ENCODE peak calls at places on chromosomes 3 and 15, in four cellular contexts. One of them, this sample, is unnamed. For H3K4me1 and H3K27me3, the result is how much of the 10 kb centered on the place peaks cover.

GRCh38 chr3:188037965-188038581 is 115.9 kb upstream of the LPP start:
- DNase-seq in right atrium auricular region: no peak
- DNase-seq in PC-9: peak
- DNase-seq in mammary epithelial cell: peak
- DNase-seq in this sample: no peak

GRCh38 chr3:126464093-126464492 is 11.6 kb downstream of the ZXDC start:
- DNase-seq in right atrium auricular region: no peak
- DNase-seq in PC-9: no peak
- DNase-seq in mammary epithelial cell: no peak
- DNase-seq in this sample: no peak

GRCh38 chr3:129893616-129894070 is at the start of gene TMCC1:
- DNase-seq in right atrium auricular region: peak
- DNase-seq in PC-9: peak
- DNase-seq in mammary epithelial cell: peak
- DNase-seq in this sample: peak

GRCh38 chr3:159323848-159324247 is 522.0 kb downstream of the MFSD1 start:
- DNase-seq in right atrium auricular region: no peak
- DNase-seq in PC-9: no peak
- DNase-seq in mammary epithelial cell: no peak
- DNase-seq in this sample: no peak

GRCh38 chr15:45497261-45497660 is 25.3 kb downstream of the SLC30A4 start:
- DNase-seq in right atrium auricular region: no peak
- DNase-seq in PC-9: no peak
- DNase-seq in mammary epithelial cell: no peak
- DNase-seq in this sample: no peak

GRCh38 chr3:40267940-40268707 is 41.4 kb upstream of the EIF1B start:
- DNase-seq in right atrium auricular region: no peak
- DNase-seq in PC-9: no peak
- DNase-seq in mammary epithelial cell: no peak
- DNase-seq in this sample: no peak

GRCh38 chr3:46482632-46483311 is 15.0 kb upstream of the RTP3 start:
- DNase-seq in right atrium auricular region: no peak
- DNase-seq in PC-9: no peak
- DNase-seq in mammary epithelial cell: peak
- DNase-seq in this sample: no peak

GRCh38 chr3:184592411-184593200 is 31.0 kb downstream of the EPHB3 start:
- DNase-seq in right atrium auricular region: no peak
- DNase-seq in PC-9: no peak
- DNase-seq in mammary epithelial cell: no peak
- DNase-seq in this sample: peak

GRCh38 chr15:47678047-47678446 is 39.3 kb upstream of the SEMA6D start:
- DNase-seq in right atrium auricular region: no peak
- DNase-seq in PC-9: no peak
- DNase-seq in mammary epithelial cell: no peak
- DNase-seq in this sample: no peak

GRCh38 chr3:58102976-58103447 is 94.8 kb downstream of the FLNB start:
- DNase-seq in right atrium auricular region: no peak
- DNase-seq in PC-9: no peak
- DNase-seq in mammary epithelial cell: peak
- DNase-seq in this sample: peak

GRCh38 chr3:119181765-119182164 is 8.4 kb downstream of the UPK1B start:
- DNase-seq in right atrium auricular region: no peak
- DNase-seq in PC-9: peak
- DNase-seq in mammary epithelial cell: peak
- DNase-seq in this sample: no peak

GRCh38 chr3:25007974-25008658 is 419.9 kb upstream of the RARB start:
- DNase-seq in right atrium auricular region: no peak
- DNase-seq in PC-9: no peak
- DNase-seq in mammary epithelial cell: peak
- DNase-seq in this sample: no peak

GRCh38 chr3:143078883-143079282 is 40.7 kb upstream of the CHST2 start:
- DNase-seq in right atrium auricular region: no peak
- DNase-seq in PC-9: no peak
- DNase-seq in mammary epithelial cell: peak
- DNase-seq in this sample: no peak

GRCh38 chr3:114308830-114309229 is 15.0 kb downstream of the TIGIT start:
- DNase-seq in right atrium auricular region: no peak
- DNase-seq in PC-9: no peak
- DNase-seq in mammary epithelial cell: no peak
- DNase-seq in this sample: no peak

GRCh38 chr3:1214928-1215327 is 122.1 kb downstream of the CNTN6 start:
- DNase-seq in right atrium auricular region: no peak
- DNase-seq in PC-9: no peak
- DNase-seq in mammary epithelial cell: no peak
- DNase-seq in this sample: no peak

GRCh38 chr15:59918994-59919951 is 84.8 kb upstream of the FOXB1 start:
- DNase-seq in right atrium auricular region: no peak
- DNase-seq in PC-9: peak
- DNase-seq in mammary epithelial cell: peak
- DNase-seq in this sample: no peak

GRCh38 chr3:4264040-4264439 is 39.1 kb upstream of the SETMAR start:
- DNase-seq in right atrium auricular region: no peak
- DNase-seq in PC-9: no peak
- DNase-seq in mammary epithelial cell: no peak
- DNase-seq in this sample: no peak

GRCh38 chr3:66797916-66798560 is 200.1 kb upstream of the KBTBD8 start:
- DNase-seq in right atrium auricular region: no peak
- DNase-seq in PC-9: no peak
- DNase-seq in mammary epithelial cell: no peak
- DNase-seq in this sample: peak

GRCh38 chr3:4736284-4736861 is 242.9 kb upstream of the BHLHE40 start:
- DNase-seq in right atrium auricular region: no peak
- DNase-seq in PC-9: peak
- DNase-seq in mammary epithelial cell: peak
- DNase-seq in this sample: no peak

GRCh38 chr15:59997070-59997701 is 6.9 kb upstream of the FOXB1 start:
- DNase-seq in right atrium auricular region: no peak
- DNase-seq in PC-9: peak
- DNase-seq in mammary epithelial cell: peak
- DNase-seq in this sample: peak

GRCh38 chr15:39640665-39641064 is 59.8 kb downstream of the THBS1 start:
- DNase-seq in right atrium auricular region: no peak
- DNase-seq in PC-9: no peak
- DNase-seq in mammary epithelial cell: no peak
- DNase-seq in this sample: no peak

GRCh38 chr3:36405193-36405592 is 24.9 kb downstream of the STAC start:
- DNase-seq in right atrium auricular region: no peak
- DNase-seq in PC-9: no peak
- DNase-seq in mammary epithelial cell: peak
- DNase-seq in this sample: no peak

GRCh38 chr15:59300618-59301139 is 72.0 kb downstream of the MYO1E start:
- DNase-seq in right atrium auricular region: no peak
- DNase-seq in PC-9: no peak
- DNase-seq in mammary epithelial cell: no peak
- DNase-seq in this sample: peak

GRCh38 chr15:62711691-62712454 is 330.7 kb upstream of the TPM1 start:
- DNase-seq in right atrium auricular region: no peak
- DNase-seq in PC-9: no peak
- DNase-seq in mammary epithelial cell: peak
- DNase-seq in this sample: no peak

GRCh38 chr3:176513604-176514003 is 683.7 kb downstream of the TBL1XR1 start:
- DNase-seq in right atrium auricular region: no peak
- DNase-seq in PC-9: no peak
- DNase-seq in mammary epithelial cell: no peak
- DNase-seq in this sample: no peak

GRCh38 chr3:36911990-36912804 is 32.7 kb downstream of the TRANK1 start:
- DNase-seq in right atrium auricular region: peak
- DNase-seq in PC-9: no peak
- DNase-seq in mammary epithelial cell: peak
- DNase-seq in this sample: no peak

GRCh38 chr3:297585-297984 is 101.0 kb downstream of the CHL1 start:
- DNase-seq in right atrium auricular region: no peak
- DNase-seq in PC-9: no peak
- DNase-seq in mammary epithelial cell: no peak
- DNase-seq in this sample: no peak

GRCh38 chr3:9441501-9442221 is 44.2 kb downstream of the SETD5 start:
- DNase-seq in right atrium auricular region: no peak
- DNase-seq in PC-9: no peak
- DNase-seq in mammary epithelial cell: no peak
- DNase-seq in this sample: no peak

GRCh38 chr15:56963719-56964118 is 45.3 kb downstream of the TCF12 start:
- DNase-seq in right atrium auricular region: no peak
- DNase-seq in PC-9: no peak
- DNase-seq in mammary epithelial cell: no peak
- DNase-seq in this sample: no peak

GRCh38 chr15:50675524-50676144 is 11.0 kb downstream of the TRPM7 start:
- DNase-seq in right atrium auricular region: no peak
- DNase-seq in PC-9: no peak
- DNase-seq in mammary epithelial cell: peak
- DNase-seq in this sample: no peak

GRCh38 chr3:131998027-131998426 is 36.8 kb downstream of the CPNE4 start:
- DNase-seq in right atrium auricular region: no peak
- DNase-seq in PC-9: no peak
- DNase-seq in mammary epithelial cell: no peak
- DNase-seq in this sample: no peak

GRCh38 chr3:171980578-171981270 is 58.7 kb upstream of the FNDC3B start:
- DNase-seq in right atrium auricular region: no peak
- DNase-seq in PC-9: no peak
- DNase-seq in mammary epithelial cell: no peak
- DNase-seq in this sample: no peak

GRCh38 chr3:126357299-126358037 is at the start of gene KLF15:
- DNase-seq in right atrium auricular region: peak
- DNase-seq in PC-9: peak
- DNase-seq in mammary epithelial cell: peak
- DNase-seq in this sample: peak

GRCh38 chr3:184848934-184849333 is 37.0 kb downstream of the VPS8 start:
- DNase-seq in right atrium auricular region: no peak
- DNase-seq in PC-9: no peak
- DNase-seq in mammary epithelial cell: no peak
- DNase-seq in this sample: no peak

GRCh38 chr15:65980824-65981456 is 111.6 kb downstream of the RAB11A start:
- DNase-seq in right atrium auricular region: peak
- DNase-seq in PC-9: peak
- DNase-seq in mammary epithelial cell: peak
- DNase-seq in this sample: peak

GRCh38 chr3:141246958-141247301 is 15.3 kb downstream of the PXYLP1 start:
- DNase-seq in right atrium auricular region: no peak
- DNase-seq in PC-9: no peak
- DNase-seq in mammary epithelial cell: no peak
- DNase-seq in this sample: no peak

GRCh38 chr3:12155833-12156232 is 2.9 kb downstream of the TIMP4 start:
- DNase-seq in right atrium auricular region: peak
- DNase-seq in PC-9: peak
- DNase-seq in mammary epithelial cell: peak
- DNase-seq in this sample: no peak

GRCh38 chr3:168914662-168915061 is 748.9 kb downstream of the MECOM start:
- DNase-seq in right atrium auricular region: no peak
- DNase-seq in PC-9: no peak
- DNase-seq in mammary epithelial cell: peak
- DNase-seq in this sample: no peak

GRCh38 chr3:168909260-168909659 is 754.3 kb downstream of the MECOM start:
- DNase-seq in right atrium auricular region: no peak
- DNase-seq in PC-9: no peak
- DNase-seq in mammary epithelial cell: no peak
- DNase-seq in this sample: no peak
- H3K4me1 ChIP-seq in right atrium auricular region: under half
- H3K4me1 ChIP-seq in PC-9: under half
- H3K4me1 ChIP-seq in mammary epithelial cell: under half
- H3K4me1 ChIP-seq in this sample: under half

GRCh38 chr3:194856296-194856695 is 170.6 kb downstream of the FAM43A start:
- DNase-seq in right atrium auricular region: no peak
- DNase-seq in PC-9: no peak
- DNase-seq in mammary epithelial cell: no peak
- DNase-seq in this sample: no peak
- H3K27me3 ChIP-seq in right atrium auricular region: under half
- H3K27me3 ChIP-seq in PC-9: under half
- H3K27me3 ChIP-seq in mammary epithelial cell: under half
- H3K27me3 ChIP-seq in this sample: under half

GRCh38 chr3:30648670-30649357 is 42.4 kb downstream of the TGFBR2 start:
- DNase-seq in right atrium auricular region: no peak
- DNase-seq in PC-9: no peak
- DNase-seq in mammary epithelial cell: no peak
- DNase-seq in this sample: no peak
- H3K4me1 ChIP-seq in right atrium auricular region: half or more
- H3K4me1 ChIP-seq in PC-9: under half
- H3K4me1 ChIP-seq in mammary epithelial cell: under half
- H3K4me1 ChIP-seq in this sample: under half

DNA sequence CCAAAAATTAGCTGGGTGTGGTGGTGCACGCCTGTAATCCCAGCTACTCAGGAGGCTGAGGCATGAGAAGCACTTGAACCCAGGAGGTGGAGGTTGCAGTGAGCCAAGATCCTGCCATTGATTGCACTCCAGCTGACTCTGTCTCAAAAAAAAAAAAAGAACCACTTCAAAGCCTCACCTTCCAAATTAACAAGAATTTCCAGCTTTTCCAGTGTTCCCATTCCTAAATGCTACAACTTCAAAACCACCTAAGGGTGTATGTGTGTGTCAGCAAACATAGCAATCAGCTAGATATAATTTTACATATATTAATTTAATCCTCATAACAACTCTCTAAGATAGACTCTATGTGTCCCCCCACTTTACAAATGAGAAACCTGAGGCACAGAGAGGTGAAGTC is 512.5 kb upstream of the PROK2 start:
- DNase-seq in right atrium auricular region: no peak
- DNase-seq in PC-9: no peak
- DNase-seq in mammary epithelial cell: no peak
- DNase-seq in this sample: no peak
- H3K27me3 ChIP-seq in right atrium auricular region: under half
- H3K27me3 ChIP-seq in PC-9: under half
- H3K27me3 ChIP-seq in mammary epithelial cell: under half
- H3K27me3 ChIP-seq in this sample: under half

DNA sequence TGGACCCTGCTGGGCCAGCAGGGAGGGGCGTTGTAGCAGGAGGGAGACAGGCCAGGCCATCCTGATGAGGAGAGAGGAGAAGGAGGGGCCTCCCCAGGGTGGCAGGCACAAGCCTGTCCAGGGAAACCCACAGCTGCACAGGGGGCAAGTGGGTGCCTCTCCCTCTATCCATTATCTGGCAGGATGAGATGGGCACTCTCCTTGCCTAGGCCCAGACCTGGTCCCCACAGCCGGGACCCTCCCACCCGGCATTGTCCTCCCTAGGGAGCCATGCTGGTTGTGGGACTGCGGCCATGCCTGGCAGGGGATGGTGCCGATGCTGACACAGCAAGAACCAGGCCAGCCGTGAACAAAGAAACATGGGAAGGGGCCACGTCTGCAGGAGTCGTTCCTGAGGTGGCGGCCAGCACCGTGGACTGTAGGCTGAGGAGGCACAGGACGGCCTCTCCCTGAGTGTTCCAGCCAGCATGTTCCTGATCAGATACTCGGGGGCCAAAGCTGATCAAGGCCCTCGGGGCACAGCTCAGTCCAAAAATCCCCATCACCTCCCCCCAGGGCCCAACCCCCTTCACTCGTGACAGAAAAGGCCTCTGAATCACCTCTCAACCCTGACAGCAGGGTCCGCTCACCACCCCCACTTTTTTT is 19.2 kb upstream of the CYP11A1 start:
- DNase-seq in right atrium auricular region: no peak
- DNase-seq in PC-9: no peak
- DNase-seq in mammary epithelial cell: no peak
- DNase-seq in this sample: no peak
- H3K4me1 ChIP-seq in right atrium auricular region: under half
- H3K4me1 ChIP-seq in PC-9: half or more
- H3K4me1 ChIP-seq in mammary epithelial cell: half or more
- H3K4me1 ChIP-seq in this sample: under half

GRCh38 chr3:190370369-190370768 is 17.6 kb upstream of the CLDN16 start:
- DNase-seq in right atrium auricular region: no peak
- DNase-seq in PC-9: no peak
- DNase-seq in mammary epithelial cell: peak
- DNase-seq in this sample: no peak
- H3K27me3 ChIP-seq in right atrium auricular region: under half
- H3K27me3 ChIP-seq in PC-9: under half
- H3K27me3 ChIP-seq in mammary epithelial cell: under half
- H3K27me3 ChIP-seq in this sample: under half

GRCh38 chr15:68617001-68617400 is 38.2 kb downstream of the CORO2B start:
- DNase-seq in right atrium auricular region: no peak
- DNase-seq in PC-9: no peak
- DNase-seq in mammary epithelial cell: no peak
- DNase-seq in this sample: no peak
- H3K4me1 ChIP-seq in right atrium auricular region: half or more
- H3K4me1 ChIP-seq in PC-9: under half
- H3K4me1 ChIP-seq in mammary epithelial cell: under half
- H3K4me1 ChIP-seq in this sample: under half

This sample was measured in testis.